ENCODE peak calls at places on chromosomes 2 and 18, in ten cellular contexts. L is iPS DF 19.7; Y is esophagus squamous epithelium; T is SW480; P is NCI-H1105; K is cerebellar cortex; I is IMR-90; F is stimulated activated CD4-positive, alpha-beta T cell treated with anti-CD3 and anti-CD28 coated beads, Interleukin-2, amount 100 ng/mL, for 24 hours; Z is heart left ventricle; X is kidney tubule cell. A is an unnamed sample.

GRCh38 chr2:29405266-29405665 is 290.1 kb downstream of the CLIP4 start:
- DNase-seq in P (no peak), Y (no peak), L (no peak), K (no peak), I (no peak), F (no peak), T (no peak), X (no peak), Z (no peak), A (no peak)

GRCh38 chr18:49494660-49495059 is 7.6 kb upstream of the C18orf32 start:
- DNase-seq in Z (no peak), T (no peak), K (no peak), L (no peak), X (no peak), P (no peak), F (no peak), Y (no peak), I (no peak), A (no peak)

GRCh38 chr2:191322838-191323506 is 77.8 kb downstream of the MYO1B start:
- DNase-seq in F (no peak), Y (no peak), K (no peak), Z (no peak), L (no peak), X (no peak), P (no peak), T (no peak), I (no peak), A (no peak)

GRCh38 chr2:20182241-20182931 is 42.5 kb downstream of the SDC1 start:
- DNase-seq in T (no peak), I (peak; percentile 73), P (no peak), X (peak; percentile 93), K (no peak), L (no peak), Z (no peak), Y (no peak), F (no peak), A (no peak)

GRCh38 chr2:210559167-210559566 is 2.8 kb downstream of the CPS1 start:
- DNase-seq in I (no peak), T (no peak), F (no peak), Y (no peak), L (no peak), X (no peak), K (no peak), P (no peak), Z (no peak), A (no peak)

GRCh38 chr2:55156326-55156725 is 75.8 kb downstream of the CLHC1 start:
- DNase-seq in T (no peak), X (peak; percentile 6), K (peak; percentile 34), Y (no peak), L (no peak), I (peak; percentile 44), P (no peak), F (no peak), Z (no peak), A (peak; percentile 59)

GRCh38 chr2:54103454-54104314 is 11.7 kb upstream of the ACYP2 start:
- DNase-seq in I (peak; percentile 54), Z (no peak), K (no peak), P (no peak), T (peak; percentile 82), X (peak; percentile 89), L (peak; percentile 50), Y (peak; percentile 23), F (no peak), A (peak; percentile 32)

GRCh38 chr2:162840598-162841246 is 2.2 kb upstream of the KCNH7 start:
- DNase-seq in L (peak; percentile 72), P (peak; percentile 7), T (peak; percentile 52), Y (no peak), K (peak; percentile 39), Z (no peak), I (peak; percentile 38), F (no peak), X (peak; percentile 72), A (peak; percentile 53)

GRCh38 chr18:55588876-55589595 is 1.0 kb upstream of the TCF4 start:
- DNase-seq in I (peak; percentile 19), F (no peak), K (peak; percentile 47), X (peak; percentile 7), Z (no peak), T (no peak), L (no peak), Y (no peak), P (peak; percentile 27), A (peak; percentile 55)

GRCh38 chr2:43462866-43463641 is 132.8 kb downstream of the THADA start:
- DNase-seq in I (no peak), T (peak; percentile 45), X (no peak), F (no peak), Y (no peak), L (no peak), K (no peak), P (peak; percentile 50), Z (no peak), A (peak; percentile 71)

A was measured in fibroblast of villous mesenchyme.